ENCODE peak calls at places on chromosomes 12 and 14, in nine cellular contexts. Z, X, R, W, V, N, H, G and U are unnamed samples.

GRCh38 chr12:5166976-5167375 is 123.3 kb downstream of the KCNA5 start:
- DNase-seq in Z (peak; percentile 4), X (no peak), R (no peak), W (peak; percentile 6), V (peak; percentile 90), N (peak; percentile 87), H (peak; percentile 89), G (no peak), U (peak; percentile 91)

GRCh38 chr12:54460317-54460935 is 13.0 kb downstream of the GTSF1 start:
- DNase-seq in Z (no peak), X (no peak), R (no peak), W (no peak), V (no peak), N (no peak), H (no peak), G (no peak), U (no peak)

GRCh38 chr14:65160091-65160490 is 57.8 kb upstream of the MAX start:
- DNase-seq in Z (no peak), X (no peak), R (no peak), W (no peak), V (no peak), N (no peak), H (no peak), G (no peak), U (no peak)

GRCh38 chr12:116370886-116371580 is 93.5 kb upstream of the MED13L start:
- DNase-seq in Z (no peak), X (no peak), R (no peak), W (peak; percentile 87), V (no peak), N (no peak), H (no peak), G (no peak), U (no peak)

GRCh38 chr14:52150162-52150561 is 81.3 kb upstream of the NID2 start:
- DNase-seq in Z (no peak), X (no peak), R (no peak), W (no peak), V (no peak), N (no peak), H (no peak), G (no peak), U (no peak)

GRCh38 chr12:120230326-120230973 is 29.5 kb upstream of the RPLP0 start:
- DNase-seq in Z (peak; percentile 78), X (no peak), R (peak; percentile 74), W (peak; percentile 88), V (peak; percentile 94), N (peak; percentile 80), H (peak; percentile 88), G (peak; percentile 55), U (peak; percentile 73)

GRCh38 chr12:68772714-68773113 is 26.7 kb downstream of the SLC35E3 start:
- DNase-seq in Z (peak; percentile 53), X (peak; percentile 4), R (no peak), W (no peak), V (no peak), N (no peak), H (no peak), G (no peak), U (no peak)

GRCh38 chr12:27424631-27425230 is 21.8 kb upstream of the SMCO2 start:
- DNase-seq in Z (peak; percentile 65), X (peak; percentile 1), R (no peak), W (peak; percentile 77), V (peak; percentile 7), N (peak; percentile 31), H (peak; percentile 86), G (no peak), U (no peak)

GRCh38 chr12:52243774-52244614 is 11.0 kb downstream of the KRT7 start:
- DNase-seq in Z (peak; percentile 84), X (no peak), R (peak; percentile 51), W (peak; percentile 70), V (peak; percentile 65), N (peak; percentile 54), H (peak; percentile 89), G (peak; percentile 58), U (peak; percentile 90)

GRCh38 chr12:1934068-1934467 is 15.6 kb upstream of the CACNA2D4 start:
- DNase-seq in Z (no peak), X (no peak), R (no peak), W (no peak), V (no peak), N (no peak), H (no peak), G (no peak), U (no peak)

GRCh38 chr14:105316968-105317498 is 2.5 kb downstream of the PACS2 start:
- DNase-seq in Z (no peak), X (no peak), R (no peak), W (no peak), V (no peak), N (no peak), H (no peak), G (no peak), U (no peak)
- H3K4me3 ChIP-seq in Z (no peak overlapping the region), X (no peak overlapping the region), R (peak overlapping the region; percentile 83), W (no peak overlapping the region), V (no peak overlapping the region), N (no peak overlapping the region), H (no peak overlapping the region), G (no peak overlapping the region), U (no peak overlapping the region)

GRCh38 chr14:87566986-87567385 is 426.0 kb downstream of the GALC start:
- DNase-seq in Z (no peak), X (no peak), R (no peak), W (peak; percentile 66), V (no peak), N (no peak), H (no peak), G (no peak), U (peak; percentile 58)
- H3K4me3 ChIP-seq in Z (no peak overlapping the region), X (no peak overlapping the region), R (no peak overlapping the region), W (no peak overlapping the region), V (no peak overlapping the region), N (no peak overlapping the region), H (no peak overlapping the region), G (no peak overlapping the region), U (no peak overlapping the region)

DNA sequence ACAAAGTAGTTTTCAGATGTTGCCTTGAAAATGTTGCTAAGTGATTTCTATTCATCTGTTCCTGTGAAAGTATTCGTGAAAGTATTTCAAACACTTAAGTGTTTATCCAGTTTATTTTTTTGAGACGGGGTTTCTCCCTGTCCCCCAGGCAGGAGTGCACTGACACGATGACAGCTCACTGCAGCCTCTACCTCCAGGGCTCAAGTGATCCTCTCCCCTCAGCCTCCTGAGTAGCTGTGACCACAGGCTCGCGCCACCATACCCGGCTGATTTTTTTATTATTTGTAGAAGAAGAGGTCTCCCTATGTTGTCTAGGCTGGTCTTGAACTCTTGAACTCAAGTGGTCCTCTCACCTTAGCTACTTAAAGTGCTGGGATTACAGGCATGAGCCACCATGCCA is 1.7 kb downstream of the ZDHHC17 start:
- DNase-seq in Z (no peak), X (peak; percentile 11), R (no peak), W (no peak), V (no peak), N (no peak), H (no peak), G (no peak), U (no peak)
- H3K4me3 ChIP-seq in Z (no peak overlapping the region), X (no peak overlapping the region), R (peak overlapping the region; percentile 81), W (no peak overlapping the region), V (peak overlapping the region; percentile 94), N (peak overlapping the region; percentile 95), H (peak overlapping the region; percentile 93), G (peak overlapping the region; percentile 77), U (peak overlapping the region; percentile 79)

GRCh38 chr12:87661770-87662402 is 367.3 kb downstream of the C12orf50 start:
- DNase-seq in Z (no peak), X (no peak), R (no peak), W (no peak), V (no peak), N (no peak), H (no peak), G (no peak), U (no peak)
- H3K4me3 ChIP-seq in Z (no peak overlapping the region), X (no peak overlapping the region), R (peak overlapping the region; percentile 26), W (no peak overlapping the region), V (peak overlapping the region; percentile 45), N (no peak overlapping the region), H (peak overlapping the region; percentile 27), G (no peak overlapping the region), U (no peak overlapping the region)

GRCh38 chr14:103388664-103389063 is 3.4 kb downstream of the MARK3 start:
- DNase-seq in Z (no peak), X (no peak), R (no peak), W (no peak), V (no peak), N (no peak), H (no peak), G (no peak), U (no peak)
- H3K4me3 ChIP-seq in Z (no peak overlapping the region), X (no peak overlapping the region), R (peak overlapping the region; percentile 98), W (no peak overlapping the region), V (peak overlapping the region; percentile 11), N (no peak overlapping the region), H (no peak overlapping the region), G (no peak overlapping the region), U (no peak overlapping the region)

DNA sequence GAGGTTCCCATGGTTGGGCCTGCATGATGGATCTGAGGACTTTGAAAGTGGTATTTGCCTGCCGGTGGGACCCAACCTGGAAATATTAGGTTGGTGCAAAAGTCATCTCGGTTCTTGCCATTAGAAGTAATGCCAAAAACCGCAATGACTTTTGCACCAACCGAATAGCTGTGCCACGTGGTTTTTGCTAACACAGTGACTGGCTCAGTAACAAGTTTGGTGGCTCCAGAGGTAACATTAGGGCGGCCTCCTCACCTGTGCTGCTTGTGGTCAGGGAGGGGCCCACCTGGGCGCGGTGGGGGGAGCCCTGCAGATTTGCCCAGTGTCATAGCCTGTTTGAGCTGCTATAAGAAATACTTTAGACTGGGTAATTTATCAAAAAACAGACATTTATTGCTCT is 1.8 kb downstream of the BDKRB2 start:
- DNase-seq in Z (no peak), X (no peak), R (no peak), W (peak; percentile 7), V (no peak), N (no peak), H (no peak), G (no peak), U (no peak)
- H3K4me3 ChIP-seq in Z (no peak overlapping the region), X (no peak overlapping the region), R (no peak overlapping the region), W (no peak overlapping the region), V (peak overlapping the region; percentile 76), N (peak overlapping the region; percentile 71), H (no peak overlapping the region), G (peak overlapping the region; percentile 39), U (peak overlapping the region; percentile 70)

DNA sequence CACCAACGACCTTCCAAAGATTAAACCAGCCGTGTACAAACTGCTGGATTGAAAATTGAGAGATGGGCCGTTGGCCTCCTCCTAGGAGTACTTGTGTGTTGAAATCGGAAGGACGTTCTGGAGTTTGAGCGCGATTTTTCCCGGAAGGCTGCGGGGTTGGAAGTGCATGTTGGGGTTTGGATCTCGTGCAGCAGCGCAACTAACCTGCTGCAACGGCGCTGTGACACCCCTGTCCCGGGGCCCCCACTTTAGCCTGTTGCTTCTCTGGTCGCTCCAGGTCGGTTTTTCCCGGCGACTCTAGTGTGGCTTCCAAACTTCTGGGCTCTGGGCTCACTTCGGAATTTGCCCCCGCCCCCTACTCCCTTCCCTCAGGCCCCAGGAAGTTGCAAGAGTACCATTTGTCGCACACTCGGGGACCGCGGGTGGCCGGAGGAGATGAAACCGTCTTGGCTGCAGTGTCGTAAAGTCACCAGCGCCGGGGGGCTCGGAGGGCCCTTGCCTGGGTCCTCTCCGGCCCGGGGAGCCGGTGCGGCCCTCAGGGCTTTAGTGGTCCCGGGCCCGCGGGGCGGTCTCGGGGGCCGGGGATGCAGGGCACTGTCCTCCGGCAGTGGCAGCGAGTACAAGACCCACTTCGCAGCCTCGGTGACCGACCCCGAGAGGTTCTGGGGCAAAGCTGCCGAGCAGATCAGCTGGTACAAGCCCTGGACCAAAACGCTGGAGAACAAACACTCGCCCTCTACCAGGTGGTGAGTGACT is at the start of gene ACSS3:
- DNase-seq in Z (no peak), X (no peak), R (peak; percentile 75), W (no peak), V (no peak), N (no peak), H (peak; percentile 34), G (peak; percentile 21), U (no peak)
- H3K4me3 ChIP-seq in Z (peak within 1 kb of the TSS; percentile 12), X (no peak within 1 kb of the TSS), R (peak within 1 kb of the TSS; percentile 83), W (peak within 1 kb of the TSS; percentile 80), V (peak within 1 kb of the TSS; percentile 58), N (peak within 1 kb of the TSS; percentile 60), H (peak within 1 kb of the TSS; percentile 49), G (peak within 1 kb of the TSS; percentile 66), U (peak within 1 kb of the TSS; percentile 56)

GRCh38 chr12:39611818-39612217 is 7.8 kb downstream of the ABCD2 start:
- DNase-seq in Z (no peak), X (no peak), R (no peak), W (no peak), V (no peak), N (no peak), H (no peak), G (no peak), U (no peak)
- H3K4me3 ChIP-seq in Z (no peak overlapping the region), X (no peak overlapping the region), R (no peak overlapping the region), W (no peak overlapping the region), V (no peak overlapping the region), N (no peak overlapping the region), H (no peak overlapping the region), G (no peak overlapping the region), U (no peak overlapping the region)